ENCODE peak calls at places on chromosomes 2 and 18, in six cellular contexts. T is activated naive CD4-positive, alpha-beta T cell treated with anti-CD3 and anti-CD28 coated beads for 36 hours; S is OCI-LY7; B is EL; N is stimulated activated CD8-positive, alpha-beta memory T cell treated with anti-CD3 and anti-CD28 coated beads, Interleukin-7, amount 100 ng/mL, for 1 hour; O is left ventricle myocardium inferior. W is an unnamed sample.

GRCh38 chr2:71348302-71348701 is 16.7 kb downstream of the ZNF638 start:
- DNase-seq in T (peak), S (no peak), B (no peak), N (no peak), O (no peak), W (peak)

GRCh38 chr18:75538727-75539126 is 111.2 kb upstream of the SMIM21 start:
- DNase-seq in T (no peak), S (no peak), B (peak), N (no peak), O (no peak), W (no peak)

GRCh38 chr2:75431757-75432156 is 129.0 kb downstream of the EVA1A start:
- DNase-seq in T (no peak), S (peak), B (no peak), N (no peak), O (no peak), W (no peak)

GRCh38 chr18:48792141-48792540 is 158.6 kb downstream of the SMAD7 start:
- DNase-seq in T (no peak), S (no peak), B (no peak), N (no peak), O (peak), W (no peak)

GRCh38 chr2:204652063-204652462 is 106.8 kb downstream of the PARD3B start:
- DNase-seq in T (no peak), S (no peak), B (no peak), N (no peak), O (no peak), W (no peak)

GRCh38 chr18:36843784-36844183 is 14.9 kb downstream of the KIAA1328 start:
- DNase-seq in T (no peak), S (no peak), B (no peak), N (no peak), O (no peak), W (no peak)

GRCh38 chr2:208489687-208490086 is 83.1 kb downstream of the PTH2R start:
- DNase-seq in T (no peak), S (no peak), B (no peak), N (no peak), O (no peak), W (no peak)

GRCh38 chr2:217832987-217833386 is 169.8 kb downstream of the TNS1 start:
- DNase-seq in T (no peak), S (no peak), B (no peak), N (no peak), O (no peak), W (no peak)

GRCh38 chr2:177917169-177917568 is 155.4 kb downstream of the PDE11A start:
- DNase-seq in T (no peak), S (no peak), B (no peak), N (no peak), O (no peak), W (no peak)

GRCh38 chr2:6372317-6372903 is 493.3 kb downstream of the CMPK2 start:
- DNase-seq in T (no peak), S (no peak), B (peak), N (no peak), O (no peak), W (no peak)

GRCh38 chr18:62460851-62461300 is 61.9 kb upstream of the ZCCHC2 start:
- DNase-seq in T (no peak), S (no peak), B (peak), N (no peak), O (no peak), W (peak)

GRCh38 chr2:193793914-193794313 is 1599.2 kb upstream of the TMEFF2 start:
- DNase-seq in T (no peak), S (no peak), B (no peak), N (no peak), O (no peak), W (no peak)

GRCh38 chr18:49784427-49785185 is 28.7 kb downstream of the ACAA2 start:
- DNase-seq in T (no peak), S (no peak), B (no peak), N (no peak), O (no peak), W (no peak)

GRCh38 chr2:21468609-21469008 is 344.8 kb downstream of the TDRD15 start:
- DNase-seq in T (no peak), S (no peak), B (no peak), N (no peak), O (no peak), W (no peak)

GRCh38 chr2:162244559-162245031 is 1.4 kb upstream of the FAP start:
- DNase-seq in T (no peak), S (no peak), B (peak), N (no peak), O (no peak), W (no peak)

GRCh38 chr2:44938287-44939073 is 3.0 kb upstream of the SIX3 start:
- DNase-seq in T (no peak), S (no peak), B (no peak), N (no peak), O (no peak), W (peak)

GRCh38 chr2:20593072-20594034 is 57.5 kb downstream of the HS1BP3 start:
- DNase-seq in T (no peak), S (no peak), B (peak), N (no peak), O (no peak), W (no peak)

GRCh38 chr18:55090566-55091187 is 131.4 kb upstream of the CCDC68 start:
- DNase-seq in T (no peak), S (no peak), B (peak), N (no peak), O (no peak), W (no peak)

GRCh38 chr2:195756218-195756941 is 99.4 kb downstream of the SLC39A10 start:
- DNase-seq in T (no peak), S (no peak), B (peak), N (no peak), O (no peak), W (no peak)

GRCh38 chr18:5238371-5238758 is 41.3 kb upstream of the AKAIN1 start:
- DNase-seq in T (peak), S (peak), B (peak), N (no peak), O (peak), W (no peak)

GRCh38 chr2:151251012-151251411 is 10.7 kb downstream of the RBM43 start:
- DNase-seq in T (no peak), S (no peak), B (peak), N (no peak), O (no peak), W (no peak)

GRCh38 chr2:131055169-131056065 is 37.8 kb downstream of the FAM168B start:
- DNase-seq in T (no peak), S (no peak), B (peak), N (no peak), O (no peak), W (no peak)

GRCh38 chr2:108909275-108909823 is 79.7 kb downstream of the EDAR start:
- DNase-seq in T (no peak), S (no peak), B (no peak), N (no peak), O (no peak), W (no peak)

GRCh38 chr2:99680946-99681345 is 191.1 kb upstream of the REV1 start:
- DNase-seq in T (no peak), S (no peak), B (peak), N (no peak), O (no peak), W (no peak)

GRCh38 chr2:197249771-197250397 is 60.7 kb downstream of the ANKRD44 start:
- DNase-seq in T (no peak), S (no peak), B (no peak), N (no peak), O (no peak), W (no peak)

GRCh38 chr18:65659312-65659711 is 91.5 kb upstream of the CDH7 start:
- DNase-seq in T (no peak), S (no peak), B (no peak), N (no peak), O (no peak), W (no peak)

GRCh38 chr2:70626254-70626990 is 72.8 kb upstream of the TGFA start:
- DNase-seq in T (no peak), S (no peak), B (no peak), N (no peak), O (no peak), W (no peak)

GRCh38 chr2:62467100-62467474 is 38.9 kb downstream of the TMEM17 start:
- DNase-seq in T (no peak), S (no peak), B (no peak), N (no peak), O (no peak), W (no peak)

GRCh38 chr18:48831113-48831759 is 119.5 kb downstream of the SMAD7 start:
- DNase-seq in T (no peak), S (no peak), B (no peak), N (no peak), O (no peak), W (no peak)

GRCh38 chr2:182182436-182182835 is 196.8 kb downstream of the PPP1R1C start:
- DNase-seq in T (no peak), S (no peak), B (no peak), N (no peak), O (no peak), W (no peak)

GRCh38 chr2:143489135-143489534 is 359.9 kb downstream of the ARHGAP15 start:
- DNase-seq in T (no peak), S (no peak), B (peak), N (no peak), O (no peak), W (no peak)

GRCh38 chr2:110105608-110106467 is 9.8 kb downstream of the MALL start:
- DNase-seq in T (peak), S (no peak), B (peak), N (no peak), O (no peak), W (no peak)

GRCh38 chr2:3179208-3179607 is 198.4 kb downstream of the EIPR1 start:
- DNase-seq in T (peak), S (peak), B (no peak), N (no peak), O (no peak), W (peak)

GRCh38 chr18:39274535-39274934 is 1708.9 kb upstream of the CELF4 start:
- DNase-seq in T (no peak), S (no peak), B (peak), N (no peak), O (no peak), W (no peak)

GRCh38 chr2:179239194-179239593 is 25.4 kb downstream of the SESTD1 start:
- DNase-seq in T (no peak), S (no peak), B (peak), N (no peak), O (no peak), W (no peak)

W was measured in KBM-7.